ENCODE peak calls at places on chromosomes 1 and 21, in eight cellular contexts. V is A549, Y is right lobe of liver, L is GM12878, U is sigmoid colon, Z is testis, C is heart left ventricle, F is prostate gland. P is an unnamed sample.

GRCh38 chr1:57894315-57894714 is 470.5 kb upstream of the DAB1 start:
- DNase-seq in Y (no peak), Z (no peak), L (no peak), C (no peak), U (no peak), V (no peak), F (no peak), P (no peak)

GRCh38 chr1:180181048-180181447 is 26.4 kb downstream of the QSOX1 start:
- DNase-seq in Z (peak), F (no peak), L (no peak), Y (no peak), C (no peak), V (peak), U (peak), P (no peak)

GRCh38 chr1:44355582-44356305 is 687 bp upstream of the ERI3 start:
- DNase-seq in Z (no peak), U (no peak), V (no peak), F (no peak), Y (no peak), L (no peak), C (no peak), P (no peak)

GRCh38 chr1:7975212-7975865 is 13.8 kb downstream of the PARK7 start:
- DNase-seq in U (peak), F (peak), Z (peak), C (peak), L (no peak), V (peak), Y (peak), P (peak)

GRCh38 chr1:89171067-89171438 is 4.8 kb downstream of the GBP7 start:
- DNase-seq in F (no peak), L (no peak), C (no peak), Y (no peak), U (no peak), V (no peak), Z (no peak), P (no peak)

GRCh38 chr1:220880726-220881506 is 1.7 kb downstream of the HLX start:
- DNase-seq in L (no peak), Y (peak), U (peak), Z (no peak), C (peak), V (no peak), F (no peak), P (peak)

GRCh38 chr1:147545133-147545532 is 3.8 kb downstream of the BCL9 start:
- DNase-seq in U (no peak), F (peak), Y (no peak), L (peak), V (no peak), Z (no peak), C (peak), P (peak)

GRCh38 chr1:65630855-65631254 is 161.8 kb upstream of the PDE4B start:
- DNase-seq in V (no peak), L (no peak), U (no peak), Z (no peak), C (no peak), Y (no peak), F (no peak), P (no peak)

GRCh38 chr1:160062134-160062533 is 7.8 kb downstream of the KCNJ10 start:
- DNase-seq in C (no peak), U (peak), F (no peak), Z (no peak), L (no peak), V (no peak), Y (no peak), P (no peak)

GRCh38 chr1:152225678-152226077 is 1.7 kb upstream of the HRNR start:
- DNase-seq in U (no peak), F (no peak), Y (no peak), Z (no peak), C (no peak), L (no peak), V (no peak), P (no peak)

GRCh38 chr1:112058815-112059450 is 69.5 kb upstream of the KCND3 start:
- DNase-seq in Y (no peak), V (no peak), F (no peak), L (no peak), U (no peak), Z (no peak), C (no peak), P (no peak)

GRCh38 chr21:42538479-42539275 is 25.0 kb downstream of the SLC37A1 start:
- DNase-seq in U (peak), Y (no peak), F (no peak), C (no peak), V (no peak), L (no peak), Z (no peak), P (no peak)

GRCh38 chr1:39671433-39671792 is 494 bp downstream of the NT5C1A start:
- DNase-seq in Z (peak), F (no peak), V (no peak), U (no peak), L (no peak), Y (no peak), C (peak), P (peak)

GRCh38 chr1:6392880-6393399 is 627 bp downstream of the ACOT7 start:
- DNase-seq in U (no peak), L (no peak), V (no peak), Y (no peak), C (no peak), Z (no peak), F (no peak), P (no peak)

GRCh38 chr1:160058087-160058486 is 11.9 kb downstream of the KCNJ10 start:
- DNase-seq in Z (no peak), C (no peak), V (no peak), U (no peak), Y (no peak), L (no peak), F (no peak), P (no peak)

GRCh38 chr1:206729507-206729906 is 41.1 kb upstream of the IL19 start:
- DNase-seq in L (no peak), Y (no peak), U (no peak), V (no peak), C (no peak), F (no peak), Z (no peak), P (no peak)

GRCh38 chr1:79745928-79746327 is 739.4 kb upstream of the ADGRL4 start:
- DNase-seq in Z (no peak), U (no peak), Y (no peak), C (no peak), F (no peak), V (peak), L (no peak), P (peak)

GRCh38 chr1:39649786-39650185 is 10.3 kb upstream of the HEYL start:
- DNase-seq in C (no peak), U (no peak), V (no peak), L (no peak), F (no peak), Z (no peak), Y (no peak), P (no peak)

GRCh38 chr1:37123266-37123665 is 89.0 kb upstream of the GRIK3 start:
- DNase-seq in Z (no peak), V (no peak), Y (no peak), F (no peak), L (no peak), C (no peak), U (no peak), P (no peak)

GRCh38 chr1:160776178-160776577 is 19.8 kb upstream of the LY9 start:
- DNase-seq in Y (no peak), L (no peak), V (no peak), C (no peak), F (no peak), U (no peak), Z (no peak), P (no peak)

GRCh38 chr1:10631811-10632481 is 157.2 kb downstream of the PEX14 start:
- DNase-seq in C (no peak), U (peak), L (no peak), Y (peak), F (no peak), Z (no peak), V (no peak), P (no peak)

GRCh38 chr1:214861615-214862014 is 220.9 kb upstream of the KCNK2 start:
- DNase-seq in F (no peak), V (no peak), C (no peak), Y (no peak), L (no peak), U (no peak), Z (no peak), P (no peak)

GRCh38 chr1:40210514-40211204 is 37.1 kb upstream of the TMCO2 start:
- DNase-seq in L (no peak), V (no peak), Y (no peak), U (no peak), Z (no peak), C (no peak), F (no peak), P (no peak)

GRCh38 chr1:230123280-230124186 is 56.5 kb downstream of the GALNT2 start:
- DNase-seq in C (no peak), Y (no peak), L (peak), Z (no peak), F (no peak), V (no peak), U (no peak), P (no peak)

GRCh38 chr1:44775930-44776748 is 799 bp downstream of the RPS8 start:
- DNase-seq in F (no peak), L (no peak), Y (no peak), C (no peak), V (no peak), U (no peak), Z (peak), P (no peak)

GRCh38 chr1:183191833-183192232 is 5.8 kb downstream of the LAMC2 start:
- DNase-seq in F (no peak), Z (no peak), Y (no peak), V (peak), C (no peak), U (no peak), L (no peak), P (no peak)

GRCh38 chr1:38009841-38010180 is 2.7 kb upstream of the UTP11 start:
- DNase-seq in L (no peak), Y (no peak), U (no peak), C (no peak), F (no peak), V (no peak), Z (no peak), P (no peak)

GRCh38 chr1:156154317-156154749 is 948 bp downstream of the SEMA4A start:
- DNase-seq in L (peak), C (no peak), V (no peak), F (no peak), Z (no peak), U (no peak), Y (peak), P (no peak)

DNA sequence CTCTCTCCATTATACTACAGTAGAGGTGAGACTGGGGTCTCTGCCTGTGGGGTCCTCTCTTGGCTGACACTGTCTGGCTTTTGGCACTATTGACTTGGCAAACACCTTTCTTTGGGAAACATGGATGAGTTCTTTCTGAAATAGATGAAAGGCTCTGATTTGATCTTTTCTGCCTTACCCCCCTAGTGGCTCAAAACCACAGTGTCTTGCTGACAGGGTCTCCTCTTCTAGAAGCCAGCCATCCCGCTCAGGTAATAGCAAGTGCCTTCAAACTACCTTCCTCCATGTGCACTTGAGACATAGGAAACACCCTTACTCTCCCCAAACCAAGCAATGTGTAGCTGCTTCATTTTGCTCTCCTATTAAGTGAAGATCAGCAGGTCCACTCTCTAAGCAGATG is 260.4 kb downstream of the BRINP2 start:
- DNase-seq in U (no peak), Y (no peak), L (no peak), F (no peak), V (no peak), C (no peak), Z (no peak), P (no peak)
- TF ChIP-seq CTCF in U (no peak), Y (no peak), L (no peak), F (no peak), V (no peak), C (no peak), Z (no peak), P (no peak)

GRCh38 chr1:203557958-203558760 is 64.2 kb downstream of the OPTC start:
- DNase-seq in L (no peak), Y (no peak), V (peak), F (no peak), Z (peak), C (peak), U (peak), P (peak)
- TF ChIP-seq POLR2A in L (no peak), Y (no peak), V (no peak), F (no peak), Z (no peak), C (no peak), U (no peak), P (no peak)

DNA sequence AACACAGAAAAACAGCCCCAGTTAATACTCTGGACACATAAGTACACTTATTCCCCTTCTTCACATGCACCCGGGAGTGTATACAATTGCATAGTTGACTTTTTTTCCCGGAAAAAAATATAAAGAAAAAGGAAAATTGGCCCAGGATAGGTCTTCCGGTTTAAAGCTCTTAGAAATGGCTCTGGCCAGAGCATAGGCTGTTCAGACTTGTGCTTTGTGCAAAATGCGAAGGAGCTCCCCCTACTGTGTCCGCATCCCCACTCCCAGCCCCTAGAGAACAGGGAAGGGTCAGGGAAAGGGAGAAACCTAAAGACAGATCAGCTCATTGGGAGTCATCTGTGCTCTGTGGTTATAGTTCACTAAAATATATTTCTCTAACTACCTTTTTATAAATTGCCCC is 5.5 kb upstream of the MTMR11 start:
- DNase-seq in C (peak), Y (no peak), U (no peak), F (no peak), L (no peak), Z (no peak), V (peak), P (no peak)
- TF ChIP-seq CTCF in C (peak), Y (no peak), U (no peak), F (no peak), L (no peak), Z (no peak), V (no peak), P (peak)

DNA sequence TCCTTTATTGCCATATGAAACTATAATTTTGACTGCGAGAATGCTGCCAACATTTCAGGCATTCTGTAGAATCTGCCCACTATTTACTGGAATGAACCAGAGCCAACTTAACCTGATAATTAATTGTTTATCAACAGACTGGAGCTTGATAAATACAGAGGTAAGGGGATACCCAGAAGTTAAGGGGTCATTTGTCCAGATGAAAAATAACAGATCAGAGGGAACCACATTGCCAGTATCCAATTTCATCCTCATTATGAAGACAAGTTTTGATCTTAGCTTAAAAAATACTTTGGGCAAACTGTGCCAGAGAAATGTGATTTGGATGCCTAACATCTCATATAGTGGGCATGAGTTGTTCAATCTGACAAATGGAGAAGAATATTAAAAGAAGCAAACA is 63.6 kb downstream of the IFI44 start:
- DNase-seq in Y (no peak), V (no peak), L (no peak), C (no peak), F (no peak), U (no peak), Z (no peak), P (no peak)
- TF ChIP-seq POLR2A in Y (no peak), V (no peak), L (no peak), C (no peak), F (no peak), U (no peak), Z (no peak), P (no peak)